ENCODE peak calls at places on chromosomes 4 and X, in six cellular contexts. One of them, this sample, is unnamed.

GRCh38 chr4:146029939-146030710 is 91.5 kb upstream of the ZNF827 start:
- DNase-seq in CD8-positive, alpha-beta memory T cell: no peak
- DNase-seq in activated naive CD4-positive, alpha-beta T cell: no peak
- DNase-seq in sigmoid colon: no peak
- DNase-seq in T-helper 1 cell: no peak
- DNase-seq in G401: no peak
- DNase-seq in this sample: no peak

GRCh38 chr4:118888666-118889312 is at the start of gene SYNPO2:
- DNase-seq in CD8-positive, alpha-beta memory T cell: peak; percentile 1
- DNase-seq in activated naive CD4-positive, alpha-beta T cell: peak; percentile 1
- DNase-seq in sigmoid colon: peak; percentile 97
- DNase-seq in T-helper 1 cell: peak; percentile 40
- DNase-seq in G401: peak; percentile 51
- DNase-seq in this sample: no peak

GRCh38 chr4:161133877-161134276 is 1029.9 kb downstream of the FSTL5 start:
- DNase-seq in CD8-positive, alpha-beta memory T cell: no peak
- DNase-seq in activated naive CD4-positive, alpha-beta T cell: no peak
- DNase-seq in sigmoid colon: no peak
- DNase-seq in T-helper 1 cell: no peak
- DNase-seq in G401: peak; percentile 6
- DNase-seq in this sample: no peak

GRCh38 chrX:10350991-10351390 is 194.2 kb downstream of the CLCN4 start:
- DNase-seq in CD8-positive, alpha-beta memory T cell: no peak
- DNase-seq in activated naive CD4-positive, alpha-beta T cell: no peak
- DNase-seq in sigmoid colon: no peak
- DNase-seq in T-helper 1 cell: no peak
- DNase-seq in G401: peak; percentile 29
- DNase-seq in this sample: no peak

GRCh38 chr4:168723020-168723419 is 226.2 kb downstream of the PALLD start:
- DNase-seq in CD8-positive, alpha-beta memory T cell: no peak
- DNase-seq in activated naive CD4-positive, alpha-beta T cell: no peak
- DNase-seq in sigmoid colon: no peak
- DNase-seq in T-helper 1 cell: no peak
- DNase-seq in G401: no peak
- DNase-seq in this sample: no peak

GRCh38 chr4:139015948-139016451 is 419 bp downstream of the NOCT start:
- DNase-seq in CD8-positive, alpha-beta memory T cell: peak; percentile 35
- DNase-seq in activated naive CD4-positive, alpha-beta T cell: peak; percentile 33
- DNase-seq in sigmoid colon: no peak
- DNase-seq in T-helper 1 cell: peak; percentile 43
- DNase-seq in G401: peak; percentile 55
- DNase-seq in this sample: peak; percentile 22

GRCh38 chrX:44431206-44431605 is 87.7 kb upstream of the EFHC2 start:
- DNase-seq in CD8-positive, alpha-beta memory T cell: no peak
- DNase-seq in activated naive CD4-positive, alpha-beta T cell: no peak
- DNase-seq in sigmoid colon: no peak
- DNase-seq in T-helper 1 cell: no peak
- DNase-seq in G401: no peak
- DNase-seq in this sample: no peak

GRCh38 chr4:54660145-54660535 is 2.4 kb downstream of the KIT start:
- DNase-seq in CD8-positive, alpha-beta memory T cell: no peak
- DNase-seq in activated naive CD4-positive, alpha-beta T cell: no peak
- DNase-seq in sigmoid colon: no peak
- DNase-seq in T-helper 1 cell: no peak
- DNase-seq in G401: no peak
- DNase-seq in this sample: no peak

GRCh38 chrX:155747520-155747919 is 133.6 kb upstream of the VAMP7 start:
- DNase-seq in CD8-positive, alpha-beta memory T cell: no peak
- DNase-seq in activated naive CD4-positive, alpha-beta T cell: no peak
- DNase-seq in sigmoid colon: no peak
- DNase-seq in T-helper 1 cell: no peak
- DNase-seq in G401: peak; percentile 6
- DNase-seq in this sample: no peak

GRCh38 chrX:74023203-74023602 is 280.8 kb upstream of the ZCCHC13 start:
- DNase-seq in CD8-positive, alpha-beta memory T cell: no peak
- DNase-seq in activated naive CD4-positive, alpha-beta T cell: no peak
- DNase-seq in sigmoid colon: no peak
- DNase-seq in T-helper 1 cell: no peak
- DNase-seq in G401: no peak
- DNase-seq in this sample: no peak

GRCh38 chr4:165563851-165564250 is 185.0 kb downstream of the CPE start:
- DNase-seq in CD8-positive, alpha-beta memory T cell: no peak
- DNase-seq in activated naive CD4-positive, alpha-beta T cell: no peak
- DNase-seq in sigmoid colon: no peak
- DNase-seq in T-helper 1 cell: no peak
- DNase-seq in G401: no peak
- DNase-seq in this sample: no peak

GRCh38 chrX:39152106-39152649 is 350.9 kb downstream of the MID1IP1 start:
- DNase-seq in CD8-positive, alpha-beta memory T cell: peak; percentile 3
- DNase-seq in activated naive CD4-positive, alpha-beta T cell: peak; percentile 5
- DNase-seq in sigmoid colon: no peak
- DNase-seq in T-helper 1 cell: peak; percentile 16
- DNase-seq in G401: peak; percentile 2
- DNase-seq in this sample: no peak

GRCh38 chr4:168540086-168540864 is 43.4 kb downstream of the PALLD start:
- DNase-seq in CD8-positive, alpha-beta memory T cell: no peak
- DNase-seq in activated naive CD4-positive, alpha-beta T cell: no peak
- DNase-seq in sigmoid colon: no peak
- DNase-seq in T-helper 1 cell: peak; percentile 2
- DNase-seq in G401: no peak
- DNase-seq in this sample: no peak

GRCh38 chrX:49840679-49841078 is 11.6 kb downstream of the PAGE4 start:
- DNase-seq in CD8-positive, alpha-beta memory T cell: no peak
- DNase-seq in activated naive CD4-positive, alpha-beta T cell: peak; percentile 1
- DNase-seq in sigmoid colon: no peak
- DNase-seq in T-helper 1 cell: peak; percentile 4
- DNase-seq in G401: peak; percentile 92
- DNase-seq in this sample: no peak

GRCh38 chr4:147843162-147843561 is 111.3 kb downstream of the ARHGAP10 start:
- DNase-seq in CD8-positive, alpha-beta memory T cell: no peak
- DNase-seq in activated naive CD4-positive, alpha-beta T cell: no peak
- DNase-seq in sigmoid colon: no peak
- DNase-seq in T-helper 1 cell: peak; percentile 4
- DNase-seq in G401: no peak
- DNase-seq in this sample: no peak

GRCh38 chr4:181796502-181796901 is 446.7 kb upstream of the TENM3 start:
- DNase-seq in CD8-positive, alpha-beta memory T cell: no peak
- DNase-seq in activated naive CD4-positive, alpha-beta T cell: no peak
- DNase-seq in sigmoid colon: no peak
- DNase-seq in T-helper 1 cell: no peak
- DNase-seq in G401: no peak
- DNase-seq in this sample: no peak

GRCh38 chrX:148380614-148381561 is 119.5 kb upstream of the AFF2 start:
- DNase-seq in CD8-positive, alpha-beta memory T cell: peak; percentile 11
- DNase-seq in activated naive CD4-positive, alpha-beta T cell: no peak
- DNase-seq in sigmoid colon: no peak
- DNase-seq in T-helper 1 cell: peak; percentile 88
- DNase-seq in G401: no peak
- DNase-seq in this sample: peak; percentile 37

GRCh38 chrX:115960440-115961084 is 210.0 kb upstream of the AGTR2 start:
- DNase-seq in CD8-positive, alpha-beta memory T cell: no peak
- DNase-seq in activated naive CD4-positive, alpha-beta T cell: no peak
- DNase-seq in sigmoid colon: no peak
- DNase-seq in T-helper 1 cell: no peak
- DNase-seq in G401: no peak
- DNase-seq in this sample: no peak

GRCh38 chr4:20219526-20219925 is 32.2 kb upstream of the SLIT2 start:
- DNase-seq in CD8-positive, alpha-beta memory T cell: no peak
- DNase-seq in activated naive CD4-positive, alpha-beta T cell: no peak
- DNase-seq in sigmoid colon: no peak
- DNase-seq in T-helper 1 cell: no peak
- DNase-seq in G401: no peak
- DNase-seq in this sample: no peak

GRCh38 chr4:184636897-184637296 is 12.3 kb downstream of the CASP3 start:
- DNase-seq in CD8-positive, alpha-beta memory T cell: no peak
- DNase-seq in activated naive CD4-positive, alpha-beta T cell: no peak
- DNase-seq in sigmoid colon: no peak
- DNase-seq in T-helper 1 cell: no peak
- DNase-seq in G401: no peak
- DNase-seq in this sample: no peak